ENCODE peak calls at places on chromosomes 4 and X, in seven cellular contexts. One of them, this sample, is unnamed. For H3K79me1, the result is how much of the 10 kb centered on the place peaks cover.

GRCh38 chrX:132532955-132533354 is 44.1 kb upstream of the MBNL3 start:
- DNase-seq in IMR-90: peak
- DNase-seq in neuronal stem cell: no peak
- DNase-seq in mesenchymal stem cell: peak
- DNase-seq in H9: no peak
- DNase-seq in mesendoderm: no peak
- DNase-seq in H1: no peak
- DNase-seq in this sample: no peak

GRCh38 chr4:103484521-103484920 is 235.3 kb downstream of the TACR3 start:
- DNase-seq in neuronal stem cell: no peak
- DNase-seq in H1: no peak
- DNase-seq in mesenchymal stem cell: no peak
- DNase-seq in IMR-90: no peak
- DNase-seq in mesendoderm: no peak
- DNase-seq in H9: no peak
- DNase-seq in this sample: peak

GRCh38 chrX:95974885-95975284 is 709.8 kb upstream of the DIAPH2 start:
- DNase-seq in H1: no peak
- DNase-seq in mesendoderm: no peak
- DNase-seq in H9: no peak
- DNase-seq in IMR-90: no peak
- DNase-seq in mesenchymal stem cell: no peak
- DNase-seq in neuronal stem cell: no peak
- DNase-seq in this sample: no peak

GRCh38 chrX:21885568-21885967 is 29.8 kb downstream of the YY2 start:
- DNase-seq in H9: no peak
- DNase-seq in neuronal stem cell: peak
- DNase-seq in mesendoderm: peak
- DNase-seq in H1: no peak
- DNase-seq in mesenchymal stem cell: peak
- DNase-seq in IMR-90: peak
- DNase-seq in this sample: no peak

GRCh38 chrX:57595381-57595811 is 3.6 kb downstream of the ZXDB start:
- DNase-seq in neuronal stem cell: no peak
- DNase-seq in IMR-90: peak
- DNase-seq in mesendoderm: no peak
- DNase-seq in H1: no peak
- DNase-seq in H9: no peak
- DNase-seq in mesenchymal stem cell: peak
- DNase-seq in this sample: peak

GRCh38 chrX:21509912-21510311 is 135.7 kb downstream of the CNKSR2 start:
- DNase-seq in mesendoderm: no peak
- DNase-seq in H1: no peak
- DNase-seq in H9: no peak
- DNase-seq in neuronal stem cell: no peak
- DNase-seq in IMR-90: peak
- DNase-seq in mesenchymal stem cell: no peak
- DNase-seq in this sample: no peak

GRCh38 chrX:68440940-68441339 is 7.6 kb upstream of the OPHN1 start:
- DNase-seq in neuronal stem cell: no peak
- DNase-seq in mesenchymal stem cell: peak
- DNase-seq in IMR-90: peak
- DNase-seq in mesendoderm: no peak
- DNase-seq in H1: no peak
- DNase-seq in H9: no peak
- DNase-seq in this sample: no peak

GRCh38 chr4:73871911-73872310 is 2.7 kb downstream of the CXCL1 start:
- DNase-seq in IMR-90: no peak
- DNase-seq in H9: no peak
- DNase-seq in mesenchymal stem cell: peak
- DNase-seq in H1: no peak
- DNase-seq in neuronal stem cell: no peak
- DNase-seq in mesendoderm: no peak
- DNase-seq in this sample: no peak

GRCh38 chr4:155758500-155759371 is at the start of gene GUCY1B1:
- DNase-seq in H1: peak
- DNase-seq in IMR-90: peak
- DNase-seq in mesendoderm: peak
- DNase-seq in H9: peak
- DNase-seq in mesenchymal stem cell: peak
- DNase-seq in neuronal stem cell: peak
- DNase-seq in this sample: peak

GRCh38 chr4:6561706-6562371 is 13.2 kb upstream of the MAN2B2 start:
- DNase-seq in mesenchymal stem cell: no peak
- DNase-seq in neuronal stem cell: no peak
- DNase-seq in mesendoderm: no peak
- DNase-seq in IMR-90: no peak
- DNase-seq in H9: no peak
- DNase-seq in H1: no peak
- DNase-seq in this sample: no peak

GRCh38 chr4:3410401-3411135 is 31.2 kb upstream of the HGFAC start:
- DNase-seq in mesendoderm: no peak
- DNase-seq in neuronal stem cell: no peak
- DNase-seq in H1: no peak
- DNase-seq in H9: peak
- DNase-seq in mesenchymal stem cell: no peak
- DNase-seq in IMR-90: no peak
- DNase-seq in this sample: no peak

GRCh38 chrX:110317820-110318663 is at the start of gene AMMECR1:
- DNase-seq in mesendoderm: peak
- DNase-seq in neuronal stem cell: peak
- DNase-seq in H1: peak
- DNase-seq in mesenchymal stem cell: peak
- DNase-seq in H9: peak
- DNase-seq in IMR-90: peak
- DNase-seq in this sample: peak

GRCh38 chr4:88791274-88791673 is 93.6 kb upstream of the NAP1L5 start:
- DNase-seq in H9: no peak
- DNase-seq in mesendoderm: peak
- DNase-seq in H1: no peak
- DNase-seq in IMR-90: peak
- DNase-seq in mesenchymal stem cell: peak
- DNase-seq in neuronal stem cell: no peak
- DNase-seq in this sample: no peak

GRCh38 chrX:7116081-7116480 is 31.4 kb upstream of the STS start:
- DNase-seq in mesenchymal stem cell: no peak
- DNase-seq in H1: no peak
- DNase-seq in neuronal stem cell: no peak
- DNase-seq in IMR-90: no peak
- DNase-seq in H9: no peak
- DNase-seq in mesendoderm: no peak
- DNase-seq in this sample: no peak

GRCh38 chr4:151442002-151442401 is 33.0 kb downstream of the FHIP1A start:
- DNase-seq in mesenchymal stem cell: no peak
- DNase-seq in IMR-90: no peak
- DNase-seq in neuronal stem cell: no peak
- DNase-seq in H1: no peak
- DNase-seq in mesendoderm: no peak
- DNase-seq in H9: no peak
- DNase-seq in this sample: no peak

GRCh38 chrX:121244511-121244910 is 197.1 kb downstream of the GLUD2 start:
- DNase-seq in H9: no peak
- DNase-seq in mesenchymal stem cell: no peak
- DNase-seq in H1: no peak
- DNase-seq in neuronal stem cell: no peak
- DNase-seq in IMR-90: no peak
- DNase-seq in mesendoderm: no peak
- DNase-seq in this sample: no peak

GRCh38 chr4:28250646-28251045 is 1390.0 kb downstream of the STIM2 start:
- DNase-seq in IMR-90: no peak
- DNase-seq in neuronal stem cell: no peak
- DNase-seq in H1: no peak
- DNase-seq in mesendoderm: no peak
- DNase-seq in H9: no peak
- DNase-seq in mesenchymal stem cell: no peak
- DNase-seq in this sample: no peak

GRCh38 chr4:176805155-176805554 is 12.4 kb upstream of the VEGFC start:
- DNase-seq in neuronal stem cell: no peak
- DNase-seq in IMR-90: peak
- DNase-seq in mesendoderm: no peak
- DNase-seq in mesenchymal stem cell: peak
- DNase-seq in H1: no peak
- DNase-seq in H9: no peak
- DNase-seq in this sample: no peak

GRCh38 chr4:89001647-89002518 is 55.1 kb downstream of the FAM13A start:
- DNase-seq in IMR-90: no peak
- DNase-seq in neuronal stem cell: no peak
- DNase-seq in H9: no peak
- DNase-seq in mesendoderm: no peak
- DNase-seq in H1: no peak
- DNase-seq in mesenchymal stem cell: peak
- DNase-seq in this sample: peak

GRCh38 chrX:13863326-13863725 is 46.4 kb upstream of the GPM6B start:
- DNase-seq in H9: no peak
- DNase-seq in H1: no peak
- DNase-seq in neuronal stem cell: no peak
- DNase-seq in IMR-90: no peak
- DNase-seq in mesenchymal stem cell: no peak
- DNase-seq in mesendoderm: no peak
- DNase-seq in this sample: no peak
- H3K27ac ChIP-seq in H9: no peak
- H3K27ac ChIP-seq in H1: no peak
- H3K27ac ChIP-seq in neuronal stem cell: peak
- H3K27ac ChIP-seq in IMR-90: no peak
- H3K27ac ChIP-seq in mesenchymal stem cell: no peak
- H3K27ac ChIP-seq in mesendoderm: no peak
- H3K27ac ChIP-seq in this sample: no peak

DNA sequence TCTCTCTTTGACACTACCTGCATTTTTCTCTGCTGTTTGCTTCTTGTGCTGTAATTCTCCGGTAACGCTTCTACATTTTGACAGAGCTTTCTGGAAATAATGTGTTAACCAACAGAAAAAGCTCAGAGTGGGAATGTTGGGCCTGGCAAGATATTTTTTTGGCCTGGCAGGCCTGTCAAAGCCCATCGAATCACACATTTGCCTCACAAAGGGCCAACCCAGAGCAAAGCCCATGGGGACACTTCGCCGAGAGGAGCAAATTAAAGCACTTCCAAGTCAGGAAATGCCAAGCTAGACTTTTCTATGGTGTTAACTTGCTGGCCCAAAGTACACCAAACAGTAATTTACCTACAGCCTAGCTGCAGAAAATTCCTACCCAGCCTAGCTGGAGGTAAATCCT is 288.5 kb upstream of the LDB2 start:
- DNase-seq in H1: no peak
- DNase-seq in mesenchymal stem cell: no peak
- DNase-seq in neuronal stem cell: no peak
- DNase-seq in IMR-90: no peak
- DNase-seq in mesendoderm: no peak
- DNase-seq in H9: no peak
- DNase-seq in this sample: no peak
- H3K79me1 ChIP-seq in H1: under half
- H3K79me1 ChIP-seq in mesenchymal stem cell: under half
- H3K79me1 ChIP-seq in neuronal stem cell: under half
- H3K79me1 ChIP-seq in IMR-90: under half
- H3K79me1 ChIP-seq in mesendoderm: under half
- H3K79me1 ChIP-seq in H9: under half
- H3K79me1 ChIP-seq in this sample: under half

GRCh38 chr4:11472535-11472934 is 43.8 kb upstream of the HS3ST1 start:
- DNase-seq in mesendoderm: no peak
- DNase-seq in IMR-90: no peak
- DNase-seq in neuronal stem cell: no peak
- DNase-seq in mesenchymal stem cell: no peak
- DNase-seq in H1: no peak
- DNase-seq in H9: no peak
- DNase-seq in this sample: no peak

GRCh38 chr4:11470709-11471441 is 42.2 kb upstream of the HS3ST1 start:
- DNase-seq in H9: no peak
- DNase-seq in neuronal stem cell: no peak
- DNase-seq in IMR-90: no peak
- DNase-seq in H1: no peak
- DNase-seq in mesendoderm: peak
- DNase-seq in mesenchymal stem cell: no peak
- DNase-seq in this sample: no peak

GRCh38 chr4:11471613-11472012 is 42.9 kb upstream of the HS3ST1 start:
- DNase-seq in mesenchymal stem cell: no peak
- DNase-seq in neuronal stem cell: no peak
- DNase-seq in mesendoderm: no peak
- DNase-seq in IMR-90: no peak
- DNase-seq in H1: no peak
- DNase-seq in H9: no peak
- DNase-seq in this sample: no peak

GRCh38 chr4:11480683-11481082 is 52.0 kb upstream of the HS3ST1 start:
- DNase-seq in mesendoderm: no peak
- DNase-seq in H1: no peak
- DNase-seq in IMR-90: peak
- DNase-seq in mesenchymal stem cell: no peak
- DNase-seq in H9: no peak
- DNase-seq in neuronal stem cell: no peak
- DNase-seq in this sample: peak

DNA sequence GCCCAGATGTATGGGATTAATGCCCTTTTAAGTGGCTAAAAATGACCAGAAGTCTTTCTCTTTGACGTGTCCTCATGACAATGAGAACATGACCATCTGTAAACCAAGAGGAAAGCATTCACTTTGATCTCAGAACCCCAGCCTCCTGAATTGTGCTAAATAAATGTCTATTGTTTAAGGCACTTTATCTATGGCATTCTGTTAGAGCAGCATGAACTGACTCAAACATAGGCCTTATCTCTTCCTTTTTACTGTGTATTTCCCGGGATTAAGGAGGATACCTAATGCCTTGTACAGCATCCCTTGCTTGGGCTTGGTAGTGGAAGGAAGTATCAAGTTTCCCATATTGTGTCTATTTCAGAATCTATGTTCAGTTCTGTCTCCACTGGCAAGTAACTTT is 47.2 kb upstream of the HS3ST1 start:
- DNase-seq in H1: no peak
- DNase-seq in H9: no peak
- DNase-seq in mesenchymal stem cell: no peak
- DNase-seq in mesendoderm: peak
- DNase-seq in neuronal stem cell: no peak
- DNase-seq in IMR-90: no peak
- DNase-seq in this sample: no peak
- H3K27ac ChIP-seq in H1: no peak
- H3K27ac ChIP-seq in H9: no peak
- H3K27ac ChIP-seq in mesenchymal stem cell: no peak
- H3K27ac ChIP-seq in mesendoderm: no peak
- H3K27ac ChIP-seq in neuronal stem cell: no peak
- H3K27ac ChIP-seq in IMR-90: no peak
- H3K27ac ChIP-seq in this sample: no peak

GRCh38 chr4:101285985-101286384 is 61.3 kb downstream of the PPP3CA start:
- DNase-seq in IMR-90: no peak
- DNase-seq in H1: no peak
- DNase-seq in mesenchymal stem cell: no peak
- DNase-seq in mesendoderm: no peak
- DNase-seq in H9: no peak
- DNase-seq in neuronal stem cell: no peak
- DNase-seq in this sample: no peak
- H3K79me1 ChIP-seq in IMR-90: under half
- H3K79me1 ChIP-seq in H1: under half
- H3K79me1 ChIP-seq in mesenchymal stem cell: under half
- H3K79me1 ChIP-seq in mesendoderm: under half
- H3K79me1 ChIP-seq in H9: under half
- H3K79me1 ChIP-seq in neuronal stem cell: under half
- H3K79me1 ChIP-seq in this sample: under half

This sample was measured in trophoblast cell.